ENCODE peak calls at places on chromosomes 2 and 18, in ten cellular contexts. P is C1 segment of cervical spinal cord, Y is Right ventricle myocardium superior, A is fibroblast of the conjunctiva, F is GM20000, D is kidney glomerular epithelial cell, W is BJ, N is HFFc6, R is lower lobe of right lung, M is ovary. J is an unnamed sample.

GRCh38 chr2:198168651-198169050 is 364.3 kb downstream of the PLCL1 start:
- DNase-seq in P (no peak), Y (no peak), A (no peak), F (no peak), D (no peak), W (no peak), N (no peak), R (no peak), M (no peak), J (no peak)

GRCh38 chr2:28956415-28956826 is 24.7 kb upstream of the TOGARAM2 start:
- DNase-seq in P (peak; percentile 23), Y (peak; percentile 57), A (no peak), F (peak; percentile 48), D (no peak), W (no peak), N (no peak), R (peak; percentile 57), M (no peak), J (no peak)

GRCh38 chr2:28206786-28207185 is 185.9 kb upstream of the FOSL2 start:
- DNase-seq in P (no peak), Y (no peak), A (no peak), F (no peak), D (peak; percentile 33), W (no peak), N (no peak), R (no peak), M (no peak), J (no peak)

GRCh38 chr18:72572896-72573295 is 28.8 kb upstream of the CBLN2 start:
- DNase-seq in P (no peak), Y (no peak), A (no peak), F (no peak), D (no peak), W (no peak), N (no peak), R (no peak), M (no peak), J (no peak)

GRCh38 chr18:21129586-21130216 is 18.1 kb upstream of the ROCK1 start:
- DNase-seq in P (no peak), Y (no peak), A (no peak), F (no peak), D (no peak), W (peak; percentile 77), N (peak; percentile 90), R (no peak), M (no peak), J (peak; percentile 72)

GRCh38 chr2:234429265-234429664 is 67.6 kb downstream of the ARL4C start:
- DNase-seq in P (no peak), Y (no peak), A (no peak), F (no peak), D (no peak), W (no peak), N (no peak), R (no peak), M (no peak), J (no peak)

GRCh38 chr18:51236225-51236624 is 38.7 kb upstream of the MEX3C start:
- DNase-seq in P (no peak), Y (no peak), A (no peak), F (no peak), D (peak; percentile 6), W (no peak), N (peak; percentile 4), R (no peak), M (no peak), J (peak; percentile 22)

GRCh38 chr2:225399509-225399908 is at the start of gene NYAP2:
- DNase-seq in P (no peak), Y (no peak), A (no peak), F (no peak), D (no peak), W (no peak), N (no peak), R (no peak), M (no peak), J (no peak)

GRCh38 chr2:144924827-144925226 is 404.9 kb upstream of the ZEB2 start:
- DNase-seq in P (no peak), Y (no peak), A (no peak), F (no peak), D (no peak), W (no peak), N (no peak), R (no peak), M (no peak), J (no peak)

GRCh38 chr2:233973786-233974185 is 56.6 kb downstream of the TRPM8 start:
- DNase-seq in P (no peak), Y (no peak), A (no peak), F (no peak), D (no peak), W (no peak), N (no peak), R (no peak), M (no peak), J (no peak)